ENCODE peak calls at places on chromosome 6, in four cellular contexts. One of them, this sample, is unnamed.

GRCh38 chr6:139917943-139918342 is 543.5 kb upstream of the CITED2 start:
- DNase-seq in PC-3: no peak
- DNase-seq in mammary epithelial cell: no peak
- DNase-seq in HCT116: no peak
- DNase-seq in this sample: no peak

GRCh38 chr6:47483853-47484546 is 6.4 kb downstream of the CD2AP start:
- DNase-seq in PC-3: peak; percentile 90
- DNase-seq in mammary epithelial cell: peak; percentile 87
- DNase-seq in HCT116: no peak
- DNase-seq in this sample: no peak

GRCh38 chr6:159969921-159970320 is 1.0 kb downstream of the IGF2R start:
- DNase-seq in PC-3: peak; percentile 54
- DNase-seq in mammary epithelial cell: peak; percentile 63
- DNase-seq in HCT116: peak; percentile 19
- DNase-seq in this sample: peak; percentile 83

GRCh38 chr6:49464691-49465090 is 1.5 kb downstream of the CENPQ start:
- DNase-seq in PC-3: no peak
- DNase-seq in mammary epithelial cell: no peak
- DNase-seq in HCT116: no peak
- DNase-seq in this sample: no peak

GRCh38 chr6:69279805-69280204 is 517.0 kb downstream of the LMBRD1 start:
- DNase-seq in PC-3: no peak
- DNase-seq in mammary epithelial cell: no peak
- DNase-seq in HCT116: no peak
- DNase-seq in this sample: no peak

GRCh38 chr6:79646006-79646405 is 14.9 kb downstream of the SH3BGRL2 start:
- DNase-seq in PC-3: no peak
- DNase-seq in mammary epithelial cell: no peak
- DNase-seq in HCT116: no peak
- DNase-seq in this sample: no peak

GRCh38 chr6:135163440-135163738 is 17.7 kb upstream of the MYB start:
- DNase-seq in PC-3: no peak
- DNase-seq in mammary epithelial cell: no peak
- DNase-seq in HCT116: no peak
- DNase-seq in this sample: no peak

GRCh38 chr6:45369870-45370269 is 7.9 kb downstream of the SUPT3H start:
- DNase-seq in PC-3: no peak
- DNase-seq in mammary epithelial cell: no peak
- DNase-seq in HCT116: no peak
- DNase-seq in this sample: no peak

GRCh38 chr6:3159805-3160781 is 2.7 kb upstream of the TUBB2A start:
- DNase-seq in PC-3: peak; percentile 49
- DNase-seq in mammary epithelial cell: peak; percentile 71
- DNase-seq in HCT116: peak; percentile 33
- DNase-seq in this sample: peak; percentile 93

GRCh38 chr6:3071568-3071967 is 3.3 kb downstream of the RIPK1 start:
- DNase-seq in PC-3: no peak
- DNase-seq in mammary epithelial cell: no peak
- DNase-seq in HCT116: no peak
- DNase-seq in this sample: no peak

GRCh38 chr6:166691199-166691598 is 64.1 kb upstream of the RPS6KA2 start:
- DNase-seq in PC-3: peak; percentile 76
- DNase-seq in mammary epithelial cell: peak; percentile 60
- DNase-seq in HCT116: peak; percentile 81
- DNase-seq in this sample: peak; percentile 41

GRCh38 chr6:63999613-64000012 is 364.0 kb downstream of the PHF3 start:
- DNase-seq in PC-3: no peak
- DNase-seq in mammary epithelial cell: no peak
- DNase-seq in HCT116: no peak
- DNase-seq in this sample: no peak

GRCh38 chr6:33886673-33887144 is 82.9 kb upstream of the MLN start:
- DNase-seq in PC-3: peak; percentile 48
- DNase-seq in mammary epithelial cell: no peak
- DNase-seq in HCT116: no peak
- DNase-seq in this sample: peak; percentile 69

GRCh38 chr6:163585932-163586437 is 171.5 kb downstream of the QKI start:
- DNase-seq in PC-3: peak; percentile 74
- DNase-seq in mammary epithelial cell: peak; percentile 53
- DNase-seq in HCT116: peak; percentile 60
- DNase-seq in this sample: peak; percentile 46

GRCh38 chr6:122833229-122833556 is 44.1 kb downstream of the SMPDL3A start:
- DNase-seq in PC-3: no peak
- DNase-seq in mammary epithelial cell: no peak
- DNase-seq in HCT116: no peak
- DNase-seq in this sample: no peak

GRCh38 chr6:26554669-26555504 is 16.7 kb downstream of the HMGN4 start:
- DNase-seq in PC-3: peak; percentile 76
- DNase-seq in mammary epithelial cell: peak; percentile 54
- DNase-seq in HCT116: no peak
- DNase-seq in this sample: peak; percentile 62

GRCh38 chr6:160376445-160376844 is 28.3 kb downstream of the SLC22A3 start:
- DNase-seq in PC-3: no peak
- DNase-seq in mammary epithelial cell: no peak
- DNase-seq in HCT116: no peak
- DNase-seq in this sample: no peak

GRCh38 chr6:131756039-131756438 is 45.2 kb upstream of the CTAGE9 start:
- DNase-seq in PC-3: peak; percentile 45
- DNase-seq in mammary epithelial cell: peak; percentile 10
- DNase-seq in HCT116: no peak
- DNase-seq in this sample: no peak

GRCh38 chr6:38157905-38158304 is 338.4 kb downstream of the ZFAND3 start:
- DNase-seq in PC-3: no peak
- DNase-seq in mammary epithelial cell: no peak
- DNase-seq in HCT116: no peak
- DNase-seq in this sample: no peak

GRCh38 chr6:162854228-162854627 is 126.5 kb downstream of the PACRG start:
- DNase-seq in PC-3: no peak
- DNase-seq in mammary epithelial cell: no peak
- DNase-seq in HCT116: no peak
- DNase-seq in this sample: no peak

GRCh38 chr6:85240787-85241186 is 209.1 kb upstream of the NT5E start:
- DNase-seq in PC-3: no peak
- DNase-seq in mammary epithelial cell: no peak
- DNase-seq in HCT116: no peak
- DNase-seq in this sample: no peak

GRCh38 chr6:85241515-85241914 is 208.4 kb upstream of the NT5E start:
- DNase-seq in PC-3: no peak
- DNase-seq in mammary epithelial cell: no peak
- DNase-seq in HCT116: no peak
- DNase-seq in this sample: no peak

DNA sequence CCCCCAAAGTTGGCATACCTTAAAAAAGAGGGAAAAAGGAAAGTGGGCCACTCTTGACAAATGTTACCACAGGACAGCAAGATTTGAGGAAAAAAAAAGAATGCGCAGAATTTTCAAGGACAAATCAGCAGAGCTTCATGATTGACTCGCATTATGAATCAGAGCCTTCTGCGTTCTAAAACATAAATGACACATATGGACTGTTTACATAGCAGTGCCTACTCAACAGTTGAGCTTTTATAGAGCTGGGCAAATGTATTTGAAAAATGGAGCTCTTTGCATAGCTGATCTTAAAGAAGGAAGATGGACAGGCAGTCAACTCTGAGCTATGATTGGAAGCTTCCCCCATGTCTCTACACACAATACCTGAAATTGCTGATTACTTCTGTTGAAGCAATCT is 213.2 kb upstream of the NT5E start:
- DNase-seq in PC-3: peak; percentile 67
- DNase-seq in mammary epithelial cell: no peak
- DNase-seq in HCT116: no peak
- DNase-seq in this sample: no peak
- H3K9me3 ChIP-seq in PC-3: no peaks in the 10 kb centered on the region
- H3K9me3 ChIP-seq in mammary epithelial cell: no peaks in the 10 kb centered on the region
- H3K9me3 ChIP-seq in HCT116: no peaks in the 10 kb centered on the region
- H3K9me3 ChIP-seq in this sample: no peaks in the 10 kb centered on the region

DNA sequence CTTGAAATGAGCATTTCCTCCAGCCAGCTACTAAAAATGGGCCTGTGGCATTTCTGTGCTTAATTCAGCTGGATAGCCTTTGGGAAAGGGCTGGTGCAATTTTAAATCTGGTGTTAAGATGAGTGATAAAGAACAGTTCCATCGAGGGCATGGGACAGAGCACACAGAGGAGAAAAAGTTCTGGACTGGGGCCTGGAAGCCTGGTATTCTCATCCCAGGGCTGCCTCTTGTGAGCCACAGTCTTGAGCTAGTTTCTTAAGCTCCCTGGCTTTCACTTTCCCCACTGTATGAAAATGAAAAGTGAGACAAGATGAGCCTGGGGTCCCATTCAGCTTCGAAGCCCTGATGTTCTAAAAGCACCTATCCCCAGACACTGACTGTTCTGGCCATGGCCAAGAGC is 14.3 kb upstream of the LAMA4 start:
- DNase-seq in PC-3: no peak
- DNase-seq in mammary epithelial cell: no peak
- DNase-seq in HCT116: no peak
- DNase-seq in this sample: no peak
- H2AFZ ChIP-seq in PC-3: no peak overlapping the region
- H2AFZ ChIP-seq in mammary epithelial cell: no peak overlapping the region
- H2AFZ ChIP-seq in HCT116: no peak overlapping the region
- H2AFZ ChIP-seq in this sample: no peak overlapping the region

GRCh38 chr6:157755752-157756411 is 67.2 kb upstream of the SNX9 start:
- DNase-seq in PC-3: no peak
- DNase-seq in mammary epithelial cell: no peak
- DNase-seq in HCT116: no peak
- DNase-seq in this sample: no peak

GRCh38 chr6:157757430-157758403 is 65.3 kb upstream of the SNX9 start:
- DNase-seq in PC-3: no peak
- DNase-seq in mammary epithelial cell: no peak
- DNase-seq in HCT116: no peak
- DNase-seq in this sample: no peak

GRCh38 chr6:157758516-157759023 is 64.5 kb upstream of the SNX9 start:
- DNase-seq in PC-3: no peak
- DNase-seq in mammary epithelial cell: no peak
- DNase-seq in HCT116: no peak
- DNase-seq in this sample: no peak

GRCh38 chr6:157755032-157755751 is 67.9 kb upstream of the SNX9 start:
- DNase-seq in PC-3: peak; percentile 42
- DNase-seq in mammary epithelial cell: no peak
- DNase-seq in HCT116: no peak
- DNase-seq in this sample: no peak

DNA sequence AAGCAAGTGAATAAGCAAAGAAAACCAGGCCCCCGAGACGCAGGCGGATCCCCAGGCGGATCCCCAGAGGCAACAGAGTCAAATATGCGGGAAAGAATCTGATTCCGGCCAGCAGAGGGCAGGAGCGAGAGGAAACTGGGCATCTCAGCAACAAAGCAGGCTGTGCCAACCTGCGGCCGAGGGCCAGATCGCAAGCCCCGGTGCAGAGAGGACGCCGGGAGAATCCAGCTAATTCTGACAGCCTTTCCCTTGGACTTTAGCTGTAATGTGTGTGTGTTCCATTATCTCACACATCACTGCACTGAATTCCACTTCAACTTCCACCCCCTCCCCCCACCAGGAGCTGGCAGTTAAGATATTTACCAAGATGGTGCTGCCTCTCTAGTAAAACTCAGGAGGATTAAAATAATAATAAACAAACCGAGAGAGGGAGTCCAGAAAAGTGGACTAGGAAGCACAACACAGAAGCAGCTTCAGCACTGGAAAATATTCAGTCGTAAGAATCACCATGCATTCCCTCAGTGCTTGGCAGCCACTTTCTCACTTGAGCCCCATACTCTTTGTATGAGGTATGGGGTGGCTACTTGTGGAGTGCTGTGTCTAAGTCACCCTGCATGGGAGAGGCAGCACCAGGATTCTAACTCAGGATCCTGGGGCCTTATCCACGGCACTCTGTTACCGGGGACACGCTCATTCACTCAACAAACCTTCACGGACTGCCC is 66.2 kb upstream of the SNX9 start:
- DNase-seq in PC-3: peak; percentile 83
- DNase-seq in mammary epithelial cell: peak; percentile 67
- DNase-seq in HCT116: peak; percentile 71
- DNase-seq in this sample: peak; percentile 93
- TF ChIP-seq EZH2 in PC-3: no peak
- TF ChIP-seq EZH2 in mammary epithelial cell: no peak
- TF ChIP-seq EZH2 in HCT116: no peak
- TF ChIP-seq EZH2 in this sample: no peak

GRCh38 chr6:57329933-57330332 is 12.5 kb downstream of the PRIM2 start:
- DNase-seq in PC-3: no peak
- DNase-seq in mammary epithelial cell: no peak
- DNase-seq in HCT116: no peak
- DNase-seq in this sample: no peak

GRCh38 chr6:57327311-57327710 is 9.9 kb downstream of the PRIM2 start:
- DNase-seq in PC-3: no peak
- DNase-seq in mammary epithelial cell: no peak
- DNase-seq in HCT116: no peak
- DNase-seq in this sample: no peak

GRCh38 chr6:57324538-57324937 is 7.1 kb downstream of the PRIM2 start:
- DNase-seq in PC-3: peak; percentile 46
- DNase-seq in mammary epithelial cell: no peak
- DNase-seq in HCT116: no peak
- DNase-seq in this sample: no peak

GRCh38 chr6:57328074-57328473 is 10.6 kb downstream of the PRIM2 start:
- DNase-seq in PC-3: no peak
- DNase-seq in mammary epithelial cell: no peak
- DNase-seq in HCT116: no peak
- DNase-seq in this sample: no peak
- H3K9me3 ChIP-seq in PC-3: peaks cover 22% of the 10 kb centered on the region
- H3K9me3 ChIP-seq in mammary epithelial cell: peaks cover 2% of the 10 kb centered on the region
- H3K9me3 ChIP-seq in HCT116: peaks cover 9% of the 10 kb centered on the region
- H3K9me3 ChIP-seq in this sample: no peaks in the 10 kb centered on the region

GRCh38 chr6:130425532-130425931 is 59.7 kb downstream of the TMEM200A start:
- DNase-seq in PC-3: no peak
- DNase-seq in mammary epithelial cell: no peak
- DNase-seq in HCT116: no peak
- DNase-seq in this sample: no peak

GRCh38 chr6:130420911-130421310 is 55.1 kb downstream of the TMEM200A start:
- DNase-seq in PC-3: no peak
- DNase-seq in mammary epithelial cell: peak; percentile 6
- DNase-seq in HCT116: no peak
- DNase-seq in this sample: no peak

GRCh38 chr6:130424704-130425103 is 58.9 kb downstream of the TMEM200A start:
- DNase-seq in PC-3: no peak
- DNase-seq in mammary epithelial cell: no peak
- DNase-seq in HCT116: no peak
- DNase-seq in this sample: no peak

GRCh38 chr6:130421567-130421966 is 55.8 kb downstream of the TMEM200A start:
- DNase-seq in PC-3: no peak
- DNase-seq in mammary epithelial cell: peak; percentile 30
- DNase-seq in HCT116: no peak
- DNase-seq in this sample: no peak

DNA sequence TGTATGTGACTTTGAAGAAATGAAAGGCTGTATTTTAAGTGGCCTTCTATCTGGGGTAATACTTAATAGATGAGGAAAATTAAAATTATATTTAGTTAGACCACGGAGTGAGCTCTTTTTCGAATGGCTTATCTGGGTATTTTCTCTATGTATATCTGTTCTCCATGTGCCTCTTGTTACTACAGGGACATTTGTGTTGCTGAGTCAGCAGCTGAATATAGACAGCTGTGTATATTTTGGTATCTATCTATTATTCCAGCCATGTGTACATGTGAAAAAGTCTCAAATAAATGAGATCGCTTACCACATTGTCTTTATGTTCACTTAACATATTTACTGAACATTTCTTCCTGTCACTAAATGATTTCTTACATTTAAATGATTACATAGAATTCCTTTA is 57.2 kb downstream of the TMEM200A start:
- DNase-seq in PC-3: no peak
- DNase-seq in mammary epithelial cell: no peak
- DNase-seq in HCT116: no peak
- DNase-seq in this sample: no peak
- H2AFZ ChIP-seq in PC-3: no peak overlapping the region
- H2AFZ ChIP-seq in mammary epithelial cell: no peak overlapping the region
- H2AFZ ChIP-seq in HCT116: no peak overlapping the region
- H2AFZ ChIP-seq in this sample: no peak overlapping the region